ENCODE peak calls at places on chromosome 16, in five cellular contexts. G is sigmoid colon, P is heart right ventricle, X is lower lobe of right lung, A is AG04450. N is an unnamed sample. For H3K27me3, the result is how much of the 10 kb centered on the place peaks cover.

GRCh38 chr16:14309001-14309886 is 238.1 kb downstream of the MRTFB start:
- DNase-seq in A (no peak), G (no peak), P (no peak), X (no peak), N (no peak)

GRCh38 chr16:83692224-83692623 is 115.6 kb upstream of the HSBP1 start:
- DNase-seq in A (no peak), X (no peak), P (no peak), G (no peak), N (no peak)

GRCh38 chr16:12002447-12003006 is 26.0 kb downstream of the SNX29 start:
- DNase-seq in G (no peak), X (no peak), A (no peak), P (no peak), N (peak)

GRCh38 chr16:14013145-14013570 is 58.0 kb upstream of the MRTFB start:
- DNase-seq in P (no peak), X (no peak), G (no peak), A (no peak), N (no peak)

GRCh38 chr16:72404299-72404698 is 232.3 kb upstream of the PMFBP1 start:
- DNase-seq in P (no peak), X (no peak), G (no peak), A (no peak), N (no peak)

GRCh38 chr16:85757341-85757822 is 6.5 kb upstream of the C16orf74 start:
- DNase-seq in X (no peak), G (no peak), P (no peak), A (peak), N (no peak)

GRCh38 chr16:85462405-85463227 is 150.5 kb upstream of the GSE1 start:
- DNase-seq in P (peak), X (no peak), G (no peak), A (no peak), N (peak)

GRCh38 chr16:27218756-27219155 is 15.4 kb downstream of the KDM8 start:
- DNase-seq in X (peak), A (no peak), P (no peak), G (no peak), N (no peak)

GRCh38 chr16:53191413-53191812 is 136.6 kb downstream of the CHD9 start:
- DNase-seq in A (no peak), P (no peak), G (no peak), X (no peak), N (no peak)

GRCh38 chr16:56450275-56450889 is 750 bp downstream of the NUDT21 start:
- DNase-seq in A (no peak), G (no peak), P (no peak), X (no peak), N (no peak)

GRCh38 chr16:86218479-86219170 is 291.7 kb upstream of the FOXF1 start:
- DNase-seq in A (no peak), P (no peak), X (no peak), G (peak), N (no peak)

GRCh38 chr16:85678016-85678415 is 10.7 kb downstream of the GINS2 start:
- DNase-seq in P (no peak), G (no peak), A (no peak), X (peak), N (no peak)

GRCh38 chr16:53369921-53370320 is 64.3 kb upstream of the RBL2 start:
- DNase-seq in G (no peak), X (no peak), P (no peak), A (no peak), N (no peak)

GRCh38 chr16:67394271-67395104 is 1.2 kb upstream of the TPPP3 start:
- DNase-seq in X (peak), A (no peak), G (peak), P (peak), N (no peak)

GRCh38 chr16:4788489-4788889 is 344 bp upstream of the SEPTIN12 start:
- DNase-seq in P (no peak), A (no peak), X (no peak), G (no peak), N (no peak)

GRCh38 chr16:54325616-54326265 is 39.2 kb upstream of the IRX3 start:
- DNase-seq in X (no peak), G (peak), P (no peak), A (no peak), N (no peak)

GRCh38 chr16:9039208-9039607 is 52.2 kb upstream of the HAPSTR1 start:
- DNase-seq in X (no peak), P (no peak), G (no peak), A (no peak), N (no peak)

GRCh38 chr16:85396879-85397871 is 215.9 kb upstream of the GSE1 start:
- DNase-seq in G (peak), A (no peak), P (peak), X (peak), N (peak)

GRCh38 chr16:259226-259625 is 16.5 kb downstream of the RGS11 start:
- DNase-seq in A (no peak), X (no peak), G (no peak), P (no peak), N (no peak)

GRCh38 chr16:88809676-88810165 is 2.0 kb downstream of the APRT start:
- DNase-seq in A (no peak), X (no peak), G (no peak), P (no peak), N (no peak)
- H3K4me3 ChIP-seq in A (peak), X (peak), G (no peak), P (no peak), N (no peak)

GRCh38 chr16:55328611-55329569 is 4.9 kb downstream of the IRX6 start:
- DNase-seq in P (no peak), A (no peak), G (no peak), X (no peak), N (no peak)

GRCh38 chr16:55331648-55332185 is 7.7 kb downstream of the IRX6 start:
- DNase-seq in P (no peak), A (no peak), X (no peak), G (no peak), N (peak)

GRCh38 chr16:55329791-55330190 is 5.8 kb downstream of the IRX6 start:
- DNase-seq in P (no peak), A (no peak), G (no peak), X (no peak), N (no peak)

GRCh38 chr16:55330726-55331647 is 7.0 kb downstream of the IRX6 start:
- DNase-seq in X (no peak), A (no peak), P (peak), G (no peak), N (no peak)

DNA sequence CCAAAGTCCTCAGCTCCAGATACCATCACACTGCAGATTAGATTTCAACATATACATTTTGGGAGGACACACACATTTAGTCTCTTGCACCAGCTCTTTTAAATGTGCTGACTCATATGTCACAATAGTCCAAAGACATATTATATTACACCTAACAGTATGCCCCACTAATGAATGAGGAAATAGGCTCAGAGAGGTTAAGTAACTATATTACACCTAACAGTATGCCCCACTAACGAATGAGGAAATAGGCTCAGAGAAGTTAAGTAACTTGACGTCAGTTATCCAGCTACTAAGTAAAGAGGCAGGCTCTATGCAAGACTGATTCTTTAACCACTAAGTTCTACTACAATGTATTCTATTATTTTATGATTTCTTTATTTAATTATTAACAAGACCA is 9.7 kb downstream of the IRX6 start:
- DNase-seq in X (no peak), G (no peak), A (no peak), P (no peak), N (no peak)
- H3K27me3 ChIP-seq in X (under half), G (under half), A (under half), P (under half), N (under half)

GRCh38 chr16:3009568-3010390 is 2.9 kb upstream of the CLDN9 start:
- DNase-seq in A (no peak), P (no peak), G (no peak), X (peak), N (no peak)
- H3K27ac ChIP-seq in A (no peak), P (no peak), G (no peak), X (peak), N (no peak)

GRCh38 chr16:79186196-79186595 is 414.3 kb downstream of the MAF start:
- DNase-seq in G (no peak), P (peak), A (no peak), X (no peak), N (no peak)
- H3K4me3 ChIP-seq in G (no peak), P (no peak), A (no peak), X (no peak), N (no peak)

GRCh38 chr16:69188716-69189115 is 1.8 kb downstream of the SNTB2 start:
- DNase-seq in A (no peak), G (peak), P (no peak), X (no peak), N (no peak)

GRCh38 chr16:69190046-69190588 is 3.2 kb downstream of the SNTB2 start:
- DNase-seq in A (no peak), G (no peak), X (no peak), P (no peak), N (no peak)

GRCh38 chr16:69186642-69187386 is at the start of gene SNTB2:
- DNase-seq in G (peak), A (peak), X (peak), P (peak), N (peak)

GRCh38 chr16:69187387-69187890 is 475 bp downstream of the SNTB2 start:
- DNase-seq in X (peak), P (peak), A (no peak), G (peak), N (peak)

GRCh38 chr16:69187891-69188451 is 1.0 kb downstream of the SNTB2 start:
- DNase-seq in G (peak), A (no peak), P (peak), X (peak), N (peak)
- H3K27me3 ChIP-seq in G (under half), A (under half), P (under half), X (under half), N (under half)

DNA sequence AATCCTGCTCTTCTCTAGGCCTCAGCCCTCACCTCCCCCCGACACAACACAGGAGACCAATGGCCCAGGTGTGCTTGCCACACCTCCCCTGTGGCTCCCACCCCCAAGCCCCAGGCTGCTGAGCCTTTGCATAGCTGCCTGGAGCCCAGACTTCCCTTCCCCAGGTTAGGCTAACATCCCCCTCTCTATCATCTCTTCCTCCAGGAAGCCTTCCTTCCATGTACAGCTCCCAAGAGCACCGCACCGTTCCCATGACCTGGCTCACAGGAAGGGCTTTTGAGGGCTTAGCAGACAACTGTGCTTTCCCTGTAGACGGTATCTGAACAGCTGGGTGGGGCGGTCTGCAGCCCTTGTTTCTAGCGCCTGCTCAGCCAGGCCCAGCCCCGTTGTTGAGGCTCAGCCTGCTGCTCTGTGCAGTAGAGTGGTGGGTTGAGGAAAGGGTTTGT is 3.5 kb downstream of the LDHD start:
- DNase-seq in A (no peak), G (no peak), X (no peak), P (no peak), N (peak)
- H3K27ac ChIP-seq in A (no peak), G (no peak), X (no peak), P (peak), N (peak)

GRCh38 chr16:23668225-23668624 is 10.5 kb upstream of the PLK1 start:
- DNase-seq in X (no peak), G (no peak), A (peak), P (no peak), N (no peak)

GRCh38 chr16:23666919-23667659 is 11.6 kb upstream of the PLK1 start:
- DNase-seq in G (no peak), X (no peak), A (no peak), P (no peak), N (no peak)

GRCh38 chr16:23668873-23669272 is 9.8 kb upstream of the PLK1 start:
- DNase-seq in P (no peak), G (no peak), X (no peak), A (no peak), N (no peak)

DNA sequence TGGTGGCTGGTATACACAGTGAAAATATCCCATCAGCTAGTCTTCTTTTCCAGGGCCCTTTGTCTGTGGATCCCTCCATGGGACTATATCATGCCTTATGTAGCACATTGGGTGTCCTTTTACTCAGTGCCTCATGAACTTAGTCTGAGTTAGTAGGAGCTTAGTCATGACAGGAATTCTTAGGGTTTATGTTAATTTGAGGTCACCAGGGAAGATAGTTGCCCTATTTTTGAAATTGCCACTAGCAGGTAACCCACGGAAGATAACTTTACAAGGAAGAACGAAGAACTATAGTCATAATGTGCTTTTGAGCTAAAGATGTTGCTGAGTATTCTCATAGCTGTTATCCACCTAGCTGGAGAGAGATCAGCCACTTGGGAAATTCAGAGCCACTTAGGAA is 14.8 kb upstream of the PLK1 start:
- DNase-seq in G (no peak), X (no peak), A (no peak), P (no peak), N (no peak)
- H3K4me3 ChIP-seq in G (no peak), X (no peak), A (no peak), P (no peak), N (no peak)